ENCODE peak calls at places on chromosomes 2 and 18, in six cellular contexts. K, M, N, Y, X and E are unnamed samples.

GRCh38 chr2:226791056-226791486 is 8.5 kb downstream of the IRS1 start:
- DNase-seq in K (no peak), M (no peak), N (peak; percentile 72), Y (peak; percentile 92), X (peak; percentile 80), E (peak; percentile 76)

GRCh38 chr2:10777111-10777841 is 35.3 kb downstream of the PDIA6 start:
- DNase-seq in K (peak; percentile 49), M (no peak), N (no peak), Y (no peak), X (no peak), E (no peak)

GRCh38 chr2:179837408-179837807 is 24.0 kb downstream of the ZNF385B start:
- DNase-seq in K (no peak), M (no peak), N (peak; percentile 13), Y (peak; percentile 58), X (no peak), E (no peak)

GRCh38 chr2:20137131-20137571 is 85.7 kb upstream of the LAPTM4A start:
- DNase-seq in K (no peak), M (no peak), N (no peak), Y (no peak), X (no peak), E (no peak)

GRCh38 chr2:217669831-217670230 is 333.0 kb downstream of the TNS1 start:
- DNase-seq in K (no peak), M (no peak), N (peak; percentile 86), Y (no peak), X (no peak), E (no peak)

GRCh38 chr2:238553159-238553558 is 126.4 kb downstream of the ASB1 start:
- DNase-seq in K (no peak), M (no peak), N (no peak), Y (no peak), X (no peak), E (no peak)

GRCh38 chr2:6337123-6337830 is 528.4 kb downstream of the CMPK2 start:
- DNase-seq in K (no peak), M (no peak), N (no peak), Y (no peak), X (no peak), E (peak; percentile 63)

GRCh38 chr18:56770873-56771272 is 119.7 kb downstream of the WDR7 start:
- DNase-seq in K (no peak), M (no peak), N (no peak), Y (no peak), X (no peak), E (no peak)

GRCh38 chr2:108315408-108316193 is 26.9 kb downstream of the SULT1C2 start:
- DNase-seq in K (no peak), M (no peak), N (peak; percentile 22), Y (peak; percentile 8), X (no peak), E (no peak)

GRCh38 chr2:224956706-224957105 is 85.6 kb downstream of the DOCK10 start:
- DNase-seq in K (no peak), M (no peak), N (no peak), Y (peak; percentile 20), X (no peak), E (peak; percentile 73)

GRCh38 chr2:178860551-178860950 is 53.3 kb upstream of the TTN start:
- DNase-seq in K (no peak), M (no peak), N (no peak), Y (no peak), X (no peak), E (peak; percentile 33)

GRCh38 chr18:7164610-7165009 is 47.0 kb upstream of the LAMA1 start:
- DNase-seq in K (no peak), M (no peak), N (peak; percentile 24), Y (peak; percentile 16), X (no peak), E (peak; percentile 40)

GRCh38 chr18:62788891-62789290 is 73.5 kb downstream of the PHLPP1 start:
- DNase-seq in K (no peak), M (no peak), N (peak; percentile 81), Y (peak; percentile 81), X (no peak), E (peak; percentile 93)

GRCh38 chr2:55842009-55842408 is 81.6 kb downstream of the EFEMP1 start:
- DNase-seq in K (no peak), M (no peak), N (no peak), Y (no peak), X (no peak), E (peak; percentile 1)

GRCh38 chr18:63444567-63444966 is 22.3 kb upstream of the VPS4B start:
- DNase-seq in K (no peak), M (no peak), N (no peak), Y (no peak), X (no peak), E (no peak)

GRCh38 chr18:49648326-49648725 is 86.5 kb downstream of the LIPG start:
- DNase-seq in K (no peak), M (no peak), N (no peak), Y (no peak), X (no peak), E (no peak)

GRCh38 chr2:168062054-168062453 is 185.3 kb downstream of the STK39 start:
- DNase-seq in K (no peak), M (no peak), N (no peak), Y (no peak), X (no peak), E (no peak)

GRCh38 chr2:228056293-228056692 is 125.2 kb downstream of the SPHKAP start:
- DNase-seq in K (no peak), M (no peak), N (no peak), Y (no peak), X (no peak), E (no peak)

GRCh38 chr18:7325126-7325430 is 94.2 kb downstream of the LRRC30 start:
- DNase-seq in K (no peak), M (no peak), N (no peak), Y (no peak), X (no peak), E (no peak)

GRCh38 chr2:238287702-238288649 is at the start of gene PER2:
- DNase-seq in K (peak; percentile 81), M (no peak), N (no peak), Y (peak; percentile 51), X (peak; percentile 66), E (peak; percentile 80)

GRCh38 chr18:32548688-32549087 is 78.0 kb upstream of the GAREM1 start:
- DNase-seq in K (no peak), M (no peak), N (peak; percentile 94), Y (peak; percentile 98), X (peak; percentile 46), E (peak; percentile 100)

GRCh38 chr2:222887124-222887523 is 26.3 kb downstream of the ACSL3 start:
- DNase-seq in K (no peak), M (no peak), N (no peak), Y (no peak), X (no peak), E (no peak)

GRCh38 chr2:219648963-219649362 is 21.5 kb downstream of the SLC4A3 start:
- DNase-seq in K (no peak), M (no peak), N (no peak), Y (no peak), X (no peak), E (no peak)

GRCh38 chr2:101401906-101402305 is 14.6 kb upstream of the CREG2 start:
- DNase-seq in K (no peak), M (no peak), N (no peak), Y (no peak), X (no peak), E (no peak)

GRCh38 chr2:218992703-218993344 is 398 bp downstream of the CRYBA2 start:
- DNase-seq in K (no peak), M (no peak), N (no peak), Y (peak; percentile 86), X (peak; percentile 43), E (no peak)

GRCh38 chr2:199848323-199848722 is 2.7 kb downstream of the FTCDNL1 start:
- DNase-seq in K (no peak), M (no peak), N (peak; percentile 52), Y (peak; percentile 40), X (no peak), E (peak; percentile 59)

GRCh38 chr2:229921101-229921891 is 513 bp downstream of the TRIP12 start:
- DNase-seq in K (peak; percentile 83), M (no peak), N (peak; percentile 47), Y (peak; percentile 82), X (peak; percentile 62), E (peak; percentile 78)